ENCODE peak calls at places on chromosomes 11 and 22, in four cellular contexts. Z, L, M and O are unnamed samples.

GRCh38 chr11:96306933-96307747 is 35.9 kb downstream of the MAML2 start:
- DNase-seq in Z (peak; percentile 90), L (peak; percentile 95), M (peak; percentile 100), O (no peak)

GRCh38 chr11:27621440-27622161 is 78.7 kb downstream of the BDNF start:
- DNase-seq in Z (no peak), L (no peak), M (peak; percentile 19), O (no peak)

GRCh38 chr22:41900652-41901312 is 14.1 kb downstream of the SHISA8 start:
- DNase-seq in Z (no peak), L (no peak), M (no peak), O (peak; percentile 47)

GRCh38 chr11:110679323-110679980 is 32.8 kb downstream of the ARHGAP20 start:
- DNase-seq in Z (no peak), L (no peak), M (no peak), O (no peak)

GRCh38 chr22:42603427-42603826 is 11.3 kb downstream of the POLDIP3 start:
- DNase-seq in Z (no peak), L (no peak), M (no peak), O (no peak)

GRCh38 chr11:126799974-126800373 is 200.6 kb downstream of the KIRREL3 start:
- DNase-seq in Z (no peak), L (no peak), M (no peak), O (no peak)

GRCh38 chr22:40572976-40573375 is 63.5 kb downstream of the MRTFA start:
- DNase-seq in Z (no peak), L (no peak), M (no peak), O (no peak)

GRCh38 chr22:29150701-29151100 is 55.0 kb upstream of the EMID1 start:
- DNase-seq in Z (peak; percentile 33), L (no peak), M (no peak), O (peak; percentile 54)

GRCh38 chr11:63866211-63866610 is 27.3 kb downstream of the MARK2 start:
- DNase-seq in Z (peak; percentile 71), L (no peak), M (peak; percentile 42), O (no peak)

GRCh38 chr11:68798221-68798813 is 43.4 kb downstream of the CPT1A start:
- DNase-seq in Z (no peak), L (peak; percentile 63), M (peak; percentile 52), O (peak; percentile 79)

GRCh38 chr22:38246692-38247091 is 26.1 kb downstream of the TMEM184B start:
- DNase-seq in Z (peak; percentile 88), L (no peak), M (no peak), O (no peak)

GRCh38 chr11:1869427-1870325 is 16.8 kb downstream of the LSP1 start:
- DNase-seq in Z (no peak), L (no peak), M (no peak), O (peak; percentile 84)

GRCh38 chr11:32792111-32792947 is 2.1 kb downstream of the CCDC73 start:
- DNase-seq in Z (no peak), L (no peak), M (peak; percentile 91), O (no peak)

GRCh38 chr11:94128746-94129504 is at the start of gene PANX1:
- DNase-seq in Z (peak; percentile 93), L (peak; percentile 93), M (peak; percentile 94), O (peak; percentile 92)

GRCh38 chr11:76587810-76588454 is 82.6 kb downstream of the LRRC32 start:
- DNase-seq in Z (no peak), L (no peak), M (peak; percentile 29), O (no peak)

GRCh38 chr22:35633520-35633919 is 14.7 kb upstream of the APOL6 start:
- DNase-seq in Z (peak; percentile 25), L (no peak), M (no peak), O (peak; percentile 30)

GRCh38 chr11:113458189-113458588 is 17.0 kb downstream of the DRD2 start:
- DNase-seq in Z (no peak), L (no peak), M (no peak), O (no peak)

GRCh38 chr22:19840955-19841640 is 13.6 kb downstream of the GNB1L start:
- DNase-seq in Z (no peak), L (no peak), M (no peak), O (no peak)

GRCh38 chr22:19834599-19834998 is 20.1 kb downstream of the GNB1L start:
- DNase-seq in Z (no peak), L (no peak), M (no peak), O (no peak)

GRCh38 chr22:19841641-19842385 is 12.9 kb downstream of the GNB1L start:
- DNase-seq in Z (peak; percentile 29), L (no peak), M (no peak), O (no peak)

GRCh38 chr22:19840059-19840458 is 14.6 kb downstream of the GNB1L start:
- DNase-seq in Z (no peak), L (no peak), M (no peak), O (no peak)

GRCh38 chr22:19837915-19838314 is 16.8 kb downstream of the GNB1L start:
- DNase-seq in Z (no peak), L (no peak), M (no peak), O (no peak)
- TF ChIP-seq CTCF in Z (no peak), L (no peak), M (no peak), O (no peak)

DNA sequence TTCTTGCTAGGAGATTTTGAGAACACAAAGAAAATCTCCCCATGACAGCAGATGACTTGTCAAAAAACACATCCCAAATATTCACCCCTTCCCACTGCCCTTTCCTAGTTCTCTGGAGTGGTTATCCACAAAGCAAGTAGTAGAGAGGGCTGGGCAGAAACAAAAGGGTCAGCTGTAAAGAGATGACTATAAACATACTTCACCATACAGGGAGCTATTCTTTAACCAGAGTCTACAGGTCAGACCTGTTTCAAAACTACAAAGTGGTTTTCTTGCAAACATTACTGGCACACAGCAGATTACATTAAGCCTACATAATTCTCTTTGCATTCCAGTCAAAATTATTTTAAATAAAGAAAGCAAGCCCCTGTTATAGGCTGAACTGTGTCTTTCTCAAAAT is 47.7 kb upstream of the NFRKB start:
- DNase-seq in Z (no peak), L (no peak), M (peak; percentile 34), O (no peak)
- H3K4me1 ChIP-seq in Z (no peaks in the 10 kb centered on the region), L (no peaks in the 10 kb centered on the region), M (peaks cover 2% of the 10 kb centered on the region), O (no peaks in the 10 kb centered on the region)

DNA sequence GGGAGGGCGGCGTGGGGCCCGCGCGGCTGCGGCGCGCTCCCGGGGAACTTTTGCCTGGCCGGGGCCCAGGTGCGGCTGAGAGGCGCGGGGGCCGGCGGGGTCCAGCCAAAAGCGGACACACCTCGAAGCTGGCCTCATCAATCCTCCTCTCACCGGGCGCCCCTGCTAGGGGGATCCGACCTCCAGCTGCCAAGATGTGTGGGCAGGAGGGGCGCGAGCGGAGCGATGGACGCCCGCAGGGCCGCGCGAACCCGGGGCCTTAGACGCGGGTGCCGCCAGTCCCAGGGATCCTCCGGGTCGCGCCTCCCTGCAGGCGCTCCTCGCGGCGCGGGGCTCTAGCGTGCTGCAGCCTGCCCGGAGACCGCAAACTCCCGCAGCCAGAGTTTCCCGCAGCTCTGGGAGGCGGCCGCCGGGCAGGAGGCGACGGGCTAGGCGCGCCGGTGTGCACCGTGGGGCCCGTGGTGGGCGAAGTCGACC is 785 bp downstream of the IGSF9B start:
- DNase-seq in Z (no peak), L (peak; percentile 30), M (no peak), O (no peak)
- H3K4me3 ChIP-seq in Z (peak overlapping the region; percentile 72), L (peak overlapping the region; percentile 50), M (peak overlapping the region; percentile 42), O (peak overlapping the region; percentile 68)

DNA sequence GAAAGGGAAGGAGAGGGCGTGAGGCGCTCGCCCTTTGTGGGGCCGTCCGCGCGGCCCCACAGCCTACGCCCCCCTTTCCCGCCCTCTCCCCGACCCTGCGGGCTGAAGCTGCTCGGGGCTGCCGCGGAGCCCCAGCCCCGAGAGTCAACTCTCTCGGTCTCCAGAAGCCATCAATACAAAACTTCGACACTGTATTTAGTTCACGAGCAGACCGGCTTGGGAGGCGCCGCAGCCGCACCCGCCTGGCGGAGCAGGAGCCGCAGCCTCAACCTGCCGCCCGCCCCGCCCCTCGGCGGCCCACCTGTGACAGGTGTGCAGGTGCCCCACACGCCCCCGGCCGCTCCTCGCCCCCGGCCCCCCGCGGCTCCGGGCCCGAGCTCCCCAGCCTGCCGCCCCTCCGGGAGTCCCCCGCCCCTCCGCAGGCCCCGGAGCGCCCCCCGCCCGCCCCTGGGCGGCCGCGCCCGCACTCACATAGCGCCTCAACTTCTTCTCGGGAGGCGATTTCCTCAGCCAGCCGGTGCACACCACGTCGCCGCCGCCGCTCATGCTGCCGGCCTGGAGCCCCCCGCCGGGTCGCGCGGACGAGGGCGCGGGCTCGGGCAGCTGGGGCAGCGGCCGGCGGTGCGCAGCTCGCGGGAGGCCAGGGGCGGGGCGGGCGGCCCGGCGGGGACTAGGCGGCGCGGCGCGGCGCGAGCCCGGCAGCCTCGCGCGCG is at the start of gene GAB2:
- DNase-seq in Z (no peak), L (no peak), M (peak; percentile 36), O (peak; percentile 92)
- TF ChIP-seq CTCF in Z (no peak), L (no peak), M (no peak), O (no peak)

GRCh38 chr11:44958165-44958564 is 7.5 kb upstream of the TP53I11 start:
- DNase-seq in Z (no peak), L (no peak), M (no peak), O (no peak)

GRCh38 chr11:44954051-44954906 is 3.6 kb upstream of the TP53I11 start:
- DNase-seq in Z (no peak), L (no peak), M (no peak), O (no peak)

GRCh38 chr11:44959064-44959463 is 8.4 kb upstream of the TP53I11 start:
- DNase-seq in Z (no peak), L (no peak), M (no peak), O (no peak)

GRCh38 chr11:44955019-44955738 is 4.5 kb upstream of the TP53I11 start:
- DNase-seq in Z (peak; percentile 90), L (no peak), M (peak; percentile 46), O (no peak)

GRCh38 chr11:44957051-44957515 is 6.4 kb upstream of the TP53I11 start:
- DNase-seq in Z (no peak), L (peak; percentile 39), M (no peak), O (no peak)
- H3K4me1 ChIP-seq in Z (peaks cover 7% of the 10 kb centered on the region), L (peaks cover 31% of the 10 kb centered on the region), M (peaks cover 12% of the 10 kb centered on the region), O (peaks cover 45% of the 10 kb centered on the region)

DNA sequence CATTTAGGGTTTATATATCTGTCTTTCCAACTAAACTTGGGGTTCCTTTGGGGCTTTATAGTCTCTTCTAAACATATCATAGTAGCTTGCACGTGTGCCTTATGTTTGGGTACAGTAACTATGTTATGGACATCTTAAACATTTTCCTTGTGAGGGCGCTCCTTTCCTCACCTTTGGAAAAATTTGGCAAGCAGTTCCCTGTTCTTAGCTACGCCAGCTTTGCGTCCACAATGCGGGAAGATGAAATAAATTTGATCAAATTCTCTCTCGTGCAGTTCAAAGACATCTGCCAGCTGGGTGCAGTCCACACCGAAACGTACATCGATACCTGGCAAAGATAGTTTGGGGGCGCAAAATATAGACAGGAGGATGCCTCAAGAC is 590 bp downstream of the FDXACB1 start:
- DNase-seq in Z (no peak), L (no peak), M (peak; percentile 45), O (no peak)
- H3K4me3 ChIP-seq in Z (peak overlapping the region; percentile 65), L (peak overlapping the region; percentile 55), M (peak overlapping the region; percentile 80), O (peak overlapping the region; percentile 43)